ENCODE peak calls at places on chromosome 14, in four cellular contexts. C is AG09319; R is brain microvascular endothelial cell; D is stimulated activated CD8-positive, alpha-beta memory T cell treated with anti-CD3 and anti-CD28 coated beads, Interleukin-4, amount 100 ng/mL, for 24 hours. W is an unnamed sample.

GRCh38 chr14:62373889-62374394 is 611.7 kb downstream of the SNAPC1 start:
- DNase-seq in C (no peak), R (no peak), D (no peak), W (no peak)

GRCh38 chr14:26917086-26917485 is 319.3 kb upstream of the NOVA1 start:
- DNase-seq in C (peak), R (no peak), D (no peak), W (no peak)

GRCh38 chr14:96370528-96370927 is 7.2 kb downstream of the GSKIP start:
- DNase-seq in C (no peak), R (no peak), D (no peak), W (no peak)

GRCh38 chr14:101733211-101733610 is 28.3 kb upstream of the PPP2R5C start:
- DNase-seq in C (no peak), R (peak), D (no peak), W (peak)

GRCh38 chr14:52748647-52749292 is 18.8 kb downstream of the STYX start:
- DNase-seq in C (no peak), R (no peak), D (no peak), W (no peak)

GRCh38 chr14:34682787-34683321 is 31.5 kb downstream of the CFL2 start:
- DNase-seq in C (no peak), R (peak), D (no peak), W (no peak)

GRCh38 chr14:104865069-104865630 is at the start of gene CEP170B:
- DNase-seq in C (no peak), R (no peak), D (no peak), W (no peak)

GRCh38 chr14:69351385-69351784 is 46.7 kb downstream of the ERH start:
- DNase-seq in C (no peak), R (no peak), D (no peak), W (no peak)

GRCh38 chr14:100237735-100238418 is 1.1 kb upstream of the YY1 start:
- DNase-seq in C (no peak), R (no peak), D (peak), W (no peak)

GRCh38 chr14:22122227-22123187 is 448.9 kb upstream of the OR4E1 start:
- DNase-seq in C (no peak), R (peak), D (no peak), W (no peak)

GRCh38 chr14:105856676-105857222 is 330.4 kb downstream of the TMEM121 start:
- DNase-seq in C (no peak), R (no peak), D (no peak), W (no peak)

GRCh38 chr14:75165586-75166391 is 10.6 kb downstream of the TMED10 start:
- DNase-seq in C (no peak), R (no peak), D (no peak), W (no peak)

GRCh38 chr14:68655961-68656360 is 136.9 kb downstream of the ZFP36L1 start:
- DNase-seq in C (no peak), R (no peak), D (no peak), W (no peak)

W was measured in non-pigmented ciliary epithelial cell.